ENCODE peak calls at places on chromosome 2, in four cellular contexts. B is HepG2, O is transverse colon, R is heart left ventricle. U is an unnamed sample. For H3K4me1, the result is how much of the 10 kb centered on the place peaks cover.

GRCh38 chr2:62999905-63000304 is 50.7 kb upstream of the OTX1 start:
- DNase-seq in B (no peak), O (no peak), R (peak), U (no peak)

GRCh38 chr2:230330725-230331124 is 3.7 kb downstream of the SP140L start:
- DNase-seq in O (no peak), B (no peak), R (no peak), U (no peak)

GRCh38 chr2:139669675-139670074 is 889.5 kb upstream of the NXPH2 start:
- DNase-seq in R (no peak), B (no peak), O (no peak), U (no peak)

GRCh38 chr2:58539973-58540372 is 298.8 kb upstream of the FANCL start:
- DNase-seq in B (no peak), O (no peak), R (no peak), U (no peak)

GRCh38 chr2:214569419-214570035 is 158.7 kb downstream of the VWC2L start:
- DNase-seq in R (no peak), O (no peak), B (no peak), U (no peak)

GRCh38 chr2:151654085-151654484 is 80.2 kb downstream of the NEB start:
- DNase-seq in R (no peak), B (no peak), O (no peak), U (no peak)

GRCh38 chr2:241858206-241859016 is at the start of gene PDCD1:
- DNase-seq in B (peak), R (no peak), O (peak), U (peak)

GRCh38 chr2:188979119-188979729 is 5.1 kb downstream of the COL3A1 start:
- DNase-seq in R (no peak), B (no peak), O (no peak), U (no peak)

GRCh38 chr2:65358690-65359400 is 73.6 kb downstream of the SPRED2 start:
- DNase-seq in O (no peak), B (no peak), R (no peak), U (no peak)

GRCh38 chr2:42819160-42819559 is 26.8 kb upstream of the HAAO start:
- DNase-seq in O (peak), B (no peak), R (no peak), U (no peak)

GRCh38 chr2:226308981-226309380 is 490.6 kb downstream of the IRS1 start:
- DNase-seq in R (peak), O (no peak), B (no peak), U (no peak)

GRCh38 chr2:12223732-12224131 is 477.3 kb downstream of the LPIN1 start:
- DNase-seq in B (no peak), O (no peak), R (no peak), U (no peak)

GRCh38 chr2:37414470-37414949 is 70.1 kb downstream of the QPCT start:
- DNase-seq in B (peak), O (no peak), R (no peak), U (no peak)

GRCh38 chr2:96197541-96198255 is 10.9 kb downstream of the STARD7 start:
- DNase-seq in O (no peak), B (no peak), R (no peak), U (no peak)

GRCh38 chr2:42770288-42771131 is 6.6 kb upstream of the OXER1 start:
- DNase-seq in O (no peak), R (no peak), B (peak), U (peak)

GRCh38 chr2:32622570-32623310 is 5.1 kb upstream of the TTC27 start:
- DNase-seq in O (no peak), R (no peak), B (peak), U (no peak)

GRCh38 chr2:24359701-24360049 is 661 bp downstream of the ITSN2 start:
- DNase-seq in R (peak), B (no peak), O (peak), U (peak)

GRCh38 chr2:108565778-108566375 is 31.6 kb downstream of the LIMS1 start:
- DNase-seq in O (no peak), B (no peak), R (no peak), U (no peak)

GRCh38 chr2:12948231-12948962 is 231.7 kb downstream of the TRIB2 start:
- DNase-seq in B (no peak), O (no peak), R (no peak), U (no peak)

GRCh38 chr2:182066439-182067061 is 80.9 kb downstream of the PPP1R1C start:
- DNase-seq in B (no peak), O (no peak), R (no peak), U (no peak)

GRCh38 chr2:190582761-190583506 is 48.4 kb upstream of the NEMP2 start:
- DNase-seq in B (no peak), R (no peak), O (no peak), U (no peak)

GRCh38 chr2:211391206-211391605 is 834.8 kb downstream of the CPS1 start:
- DNase-seq in O (no peak), R (no peak), B (no peak), U (no peak)

GRCh38 chr2:213995400-213996105 is 415.3 kb upstream of the VWC2L start:
- DNase-seq in B (no peak), O (no peak), R (no peak), U (no peak)

GRCh38 chr2:195318440-195319111 is 338.4 kb upstream of the SLC39A10 start:
- DNase-seq in O (peak), R (peak), B (peak), U (no peak)

GRCh38 chr2:222174450-222174849 is 124.3 kb downstream of the PAX3 start:
- DNase-seq in R (no peak), O (no peak), B (peak), U (no peak)

GRCh38 chr2:9806656-9807055 is 36.6 kb upstream of the TAF1B start:
- DNase-seq in B (no peak), R (no peak), O (no peak), U (no peak)

GRCh38 chr2:98446850-98447249 is 2.2 kb downstream of the INPP4A start:
- DNase-seq in O (no peak), B (no peak), R (no peak), U (no peak)

GRCh38 chr2:20562540-20563225 is 88.2 kb downstream of the HS1BP3 start:
- DNase-seq in B (peak), R (no peak), O (no peak), U (no peak)

GRCh38 chr2:26612522-26613240 is 28.5 kb downstream of the CIB4 start:
- DNase-seq in O (peak), R (peak), B (no peak), U (no peak)

GRCh38 chr2:144015655-144016245 is 504.2 kb downstream of the ZEB2 start:
- DNase-seq in B (no peak), O (no peak), R (no peak), U (no peak)

GRCh38 chr2:208929894-208930427 is 493.9 kb upstream of the MAP2 start:
- DNase-seq in B (no peak), O (no peak), R (no peak), U (no peak)

GRCh38 chr2:25822190-25823117 is 55.8 kb downstream of the ASXL2 start:
- DNase-seq in R (peak), O (peak), B (no peak), U (peak)

GRCh38 chr2:219662566-219662965 is 35.1 kb downstream of the SLC4A3 start:
- DNase-seq in R (no peak), O (no peak), B (no peak), U (no peak)

GRCh38 chr2:231380307-231380706 is 15.2 kb upstream of the B3GNT7 start:
- DNase-seq in R (no peak), O (no peak), B (no peak), U (no peak)

GRCh38 chr2:231383701-231384435 is 11.6 kb upstream of the B3GNT7 start:
- DNase-seq in R (no peak), O (peak), B (no peak), U (no peak)

GRCh38 chr2:231379266-231380215 is 16.0 kb upstream of the B3GNT7 start:
- DNase-seq in B (peak), O (peak), R (no peak), U (peak)

GRCh38 chr2:231382116-231382515 is 13.4 kb upstream of the B3GNT7 start:
- DNase-seq in B (no peak), O (no peak), R (no peak), U (no peak)

GRCh38 chr2:231380991-231381847 is 14.3 kb upstream of the B3GNT7 start:
- DNase-seq in O (no peak), R (no peak), B (no peak), U (no peak)
- H3K27ac ChIP-seq in O (no peak), R (no peak), B (no peak), U (no peak)

GRCh38 chr2:120547662-120548061 is 188.0 kb upstream of the GLI2 start:
- DNase-seq in R (peak), B (no peak), O (no peak), U (peak)

GRCh38 chr2:120550274-120550673 is 185.4 kb upstream of the GLI2 start:
- DNase-seq in R (no peak), O (no peak), B (no peak), U (no peak)

GRCh38 chr2:120546865-120547390 is 188.7 kb upstream of the GLI2 start:
- DNase-seq in O (no peak), R (no peak), B (no peak), U (no peak)

GRCh38 chr2:120549841-120550240 is 185.8 kb upstream of the GLI2 start:
- DNase-seq in O (no peak), R (no peak), B (no peak), U (no peak)

DNA sequence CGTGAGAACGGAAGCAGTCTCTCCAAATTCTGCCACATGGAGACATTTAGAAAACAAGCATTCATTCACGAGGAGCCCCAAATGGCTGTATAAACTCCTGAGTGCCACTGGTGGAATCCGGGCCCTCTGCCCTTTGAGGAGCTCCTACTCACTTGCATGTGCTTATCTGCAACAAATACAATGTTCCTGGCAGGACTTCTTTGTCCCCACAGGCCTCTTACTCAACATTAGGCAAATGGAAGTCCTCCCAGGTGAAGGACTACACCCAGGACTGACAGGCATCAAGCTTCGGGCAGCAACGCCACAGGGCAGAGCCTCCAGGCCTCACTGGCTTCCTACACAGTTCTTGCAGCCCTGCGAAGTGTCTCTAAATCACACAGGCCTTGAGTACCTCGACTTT is 187.0 kb upstream of the GLI2 start:
- DNase-seq in R (no peak), O (no peak), B (no peak), U (peak)
- TF ChIP-seq POLR2A in R (no peak), O (no peak), B (no peak), U (no peak)

GRCh38 chr2:48722391-48722790 is 33.1 kb downstream of the LHCGR start:
- DNase-seq in R (no peak), O (no peak), B (no peak), U (no peak)
- H3K4me1 ChIP-seq in R (under half), O (under half), B (under half), U (under half)

GRCh38 chr2:186594001-186594722 is 4.3 kb downstream of the ITGAV start:
- DNase-seq in O (no peak), B (no peak), R (no peak), U (no peak)
- H3K27ac ChIP-seq in O (no peak), B (no peak), R (peak), U (peak)

GRCh38 chr2:196314780-196315179 is 143.4 kb upstream of the STK17B start:
- DNase-seq in R (peak), B (no peak), O (no peak), U (no peak)

GRCh38 chr2:196315388-196316049 is 144.1 kb upstream of the STK17B start:
- DNase-seq in O (no peak), R (no peak), B (no peak), U (no peak)

GRCh38 chr2:196316050-196316430 is 144.7 kb upstream of the STK17B start:
- DNase-seq in R (no peak), O (no peak), B (no peak), U (no peak)

GRCh38 chr2:196322963-196323810 is 151.8 kb upstream of the STK17B start:
- DNase-seq in O (no peak), R (no peak), B (no peak), U (no peak)

DNA sequence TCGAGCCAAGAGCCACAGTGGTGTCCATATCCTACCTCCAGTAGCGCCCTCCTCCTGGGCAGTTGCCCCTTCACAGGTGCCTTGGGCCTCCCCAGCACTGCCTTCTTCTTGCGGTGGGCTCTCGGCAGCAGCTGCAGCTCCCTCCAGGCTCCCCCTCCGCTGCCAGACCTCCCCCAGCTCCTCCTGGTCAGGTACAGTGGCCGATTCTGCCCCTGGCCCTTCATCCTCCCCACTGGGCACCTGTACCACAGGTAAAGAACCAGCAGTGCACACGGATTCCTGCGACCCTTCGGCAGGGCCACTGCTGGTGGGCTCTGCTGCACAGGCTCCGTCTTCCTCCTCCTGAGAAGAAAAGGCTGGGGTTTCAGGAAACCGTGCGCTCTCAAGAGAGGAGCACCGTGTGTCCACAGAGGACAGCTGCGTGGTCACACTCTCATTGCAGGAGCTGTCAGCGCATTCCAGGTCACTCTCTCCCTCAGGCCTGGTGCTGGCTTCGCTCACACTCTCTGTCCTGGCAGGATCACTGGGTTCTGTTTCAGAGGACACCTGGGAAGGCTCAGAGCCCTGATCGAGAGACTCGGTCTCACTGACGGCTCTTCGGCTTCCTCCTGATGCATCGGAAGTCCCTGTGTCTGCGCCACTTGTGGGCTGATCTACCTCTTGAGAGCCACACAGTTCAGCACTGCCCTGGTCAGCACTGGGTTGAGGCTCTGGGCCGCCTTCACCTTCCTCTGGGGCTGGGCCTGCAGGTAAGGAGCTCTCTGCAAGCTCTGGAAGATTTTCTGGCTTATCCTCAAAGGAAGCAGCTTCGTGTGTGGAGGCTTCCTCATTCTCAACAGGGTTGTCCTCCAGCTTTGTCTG is 147.4 kb upstream of the STK17B start:
- DNase-seq in B (no peak), O (no peak), R (peak), U (no peak)
- TF ChIP-seq POLR2A in B (no peak), O (no peak), R (no peak), U (no peak)

DNA sequence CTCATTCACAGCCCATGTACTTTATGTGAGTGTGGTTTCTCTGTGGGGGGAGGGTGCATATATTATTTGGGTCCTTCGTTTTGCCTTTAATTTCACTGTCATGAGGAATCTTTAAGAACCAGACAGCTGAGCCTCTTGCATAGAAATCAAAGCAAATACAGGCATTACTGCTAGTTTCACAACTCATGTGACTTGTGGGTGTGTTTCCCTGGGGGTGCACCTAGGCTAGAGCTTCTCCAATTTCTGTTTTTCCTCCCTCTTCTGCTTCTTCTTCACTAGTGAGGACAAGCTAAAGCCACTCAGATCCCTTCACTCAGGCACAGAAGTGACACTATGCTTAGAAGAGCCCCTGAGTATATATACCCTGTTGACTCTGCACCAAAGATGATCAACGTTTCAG is 131.4 kb downstream of the ACOXL start:
- DNase-seq in B (no peak), O (no peak), R (no peak), U (no peak)
- H3K4me1 ChIP-seq in B (under half), O (under half), R (under half), U (under half)

DNA sequence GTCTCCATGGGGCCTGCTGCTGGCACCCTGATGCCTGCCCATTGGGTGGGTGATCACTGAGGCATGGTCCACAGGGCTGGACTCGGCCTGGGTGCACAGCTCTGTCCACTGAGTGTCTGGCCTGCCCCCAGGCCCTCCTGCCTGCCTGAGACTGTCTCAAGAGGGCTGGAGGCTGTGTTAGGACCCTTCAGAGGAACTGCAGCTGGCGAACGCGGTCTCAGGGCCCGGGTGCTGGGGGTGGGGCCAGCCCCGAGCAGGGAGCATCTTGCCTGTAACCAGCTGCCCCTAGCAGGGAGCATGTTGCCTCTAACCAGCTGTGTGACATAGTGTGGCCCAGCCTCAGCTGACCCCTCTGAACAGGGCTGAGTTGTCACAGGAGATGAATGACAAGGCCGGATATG is 50.0 kb downstream of the TWIST2 start:
- DNase-seq in R (no peak), B (no peak), O (no peak), U (no peak)
- H3K27ac ChIP-seq in R (no peak), B (no peak), O (peak), U (no peak)

DNA sequence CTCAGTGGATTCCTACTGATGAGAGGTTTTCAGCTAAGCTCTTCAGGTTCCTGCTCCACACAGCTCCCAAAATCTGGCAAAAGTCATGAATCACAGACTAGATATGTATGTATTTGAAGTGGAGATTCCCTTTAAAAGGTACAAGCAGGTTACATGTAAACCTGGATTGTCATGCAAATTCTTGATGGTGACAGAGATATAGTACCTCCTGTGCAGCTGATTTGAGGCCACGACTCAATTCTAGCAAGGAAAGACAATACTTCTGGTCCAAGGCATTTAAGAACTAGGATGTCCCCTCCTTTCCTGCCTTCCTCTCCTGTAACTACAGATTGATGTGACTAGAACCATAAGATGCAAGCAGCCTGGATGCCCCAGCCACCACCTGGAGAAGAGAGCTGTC is 55.0 kb downstream of the GORASP2 start:
- DNase-seq in B (no peak), R (no peak), O (no peak), U (no peak)
- TF ChIP-seq POLR2A in B (no peak), R (no peak), O (no peak), U (no peak)

U was measured in stomach.